ENCODE peak calls at places on chromosomes 4 and X, in four cellular contexts. U, V, J and R are unnamed samples.

GRCh38 chr4:2289311-2289954 is 27.5 kb upstream of the MXD4 start:
- DNase-seq in V (no peak), J (no peak), U (no peak), R (no peak)

GRCh38 chr4:15349426-15349825 is 78.4 kb upstream of the C1QTNF7 start:
- DNase-seq in V (no peak), J (no peak), U (no peak), R (no peak)

GRCh38 chrX:13219990-13220764 is 99.7 kb downstream of the ATXN3L start:
- DNase-seq in J (no peak), V (no peak), U (no peak), R (no peak)

GRCh38 chrX:38215141-38215540 is 5.5 kb downstream of the SRPX start:
- DNase-seq in V (peak; percentile 80), J (no peak), U (no peak), R (no peak)

GRCh38 chr4:43339435-43339834 is 446.9 kb downstream of the GRXCR1 start:
- DNase-seq in U (no peak), J (no peak), V (peak; percentile 60), R (no peak)

GRCh38 chrX:140040397-140040796 is 75.1 kb upstream of the CXorf66 start:
- DNase-seq in U (no peak), J (no peak), V (peak; percentile 79), R (no peak)

GRCh38 chr4:146347822-146348221 is 133.5 kb downstream of the REELD1 start:
- DNase-seq in V (no peak), U (no peak), J (no peak), R (no peak)

GRCh38 chr4:12633058-12633651 is 851.0 kb downstream of the RAB28 start:
- DNase-seq in J (peak; percentile 3), V (peak; percentile 50), U (peak; percentile 45), R (no peak)

GRCh38 chr4:13415068-13415785 is 68.9 kb downstream of the RAB28 start:
- DNase-seq in J (no peak), U (no peak), V (no peak), R (no peak)

GRCh38 chrX:98607739-98608138 is 1724.0 kb downstream of the RPA4 start:
- DNase-seq in J (no peak), V (no peak), U (no peak), R (no peak)

GRCh38 chr4:146335763-146336412 is 121.5 kb downstream of the REELD1 start:
- DNase-seq in V (peak; percentile 30), U (no peak), J (no peak), R (no peak)

GRCh38 chr4:145546556-145546955 is 64.9 kb downstream of the SMAD1 start:
- DNase-seq in U (no peak), J (no peak), V (no peak), R (no peak)

GRCh38 chrX:30620980-30621716 is 32.1 kb upstream of the GK start:
- DNase-seq in J (no peak), V (peak; percentile 79), U (no peak), R (no peak)

GRCh38 chr4:94516067-94516466 is 64.3 kb downstream of the PDLIM5 start:
- DNase-seq in U (no peak), J (no peak), V (peak; percentile 80), R (no peak)

GRCh38 chr4:146957252-146957651 is 11.6 kb upstream of the TTC29 start:
- DNase-seq in U (no peak), J (no peak), V (peak; percentile 99), R (no peak)

GRCh38 chr4:72817012-72817411 is 248.0 kb upstream of the ADAMTS3 start:
- DNase-seq in U (no peak), J (no peak), V (peak; percentile 34), R (no peak)

GRCh38 chr4:13276357-13276756 is 207.8 kb downstream of the RAB28 start:
- DNase-seq in J (no peak), U (no peak), V (no peak), R (no peak)

GRCh38 chrX:26922278-26922677 is 540.9 kb downstream of the PPP4R3C start:
- DNase-seq in V (no peak), J (no peak), U (no peak), R (no peak)

GRCh38 chr4:155008389-155008788 is 200.0 kb upstream of the NPY2R start:
- DNase-seq in J (no peak), U (no peak), V (peak; percentile 22), R (peak; percentile 0)

GRCh38 chr4:30719363-30720020 is 677 bp upstream of the PCDH7 start:
- DNase-seq in U (peak; percentile 18), J (peak; percentile 25), V (peak; percentile 77), R (no peak)

GRCh38 chr4:7403001-7403400 is 31.7 kb downstream of the PSAPL1 start:
- DNase-seq in J (no peak), U (no peak), V (no peak), R (no peak)

GRCh38 chr4:173252024-173252935 is 81.9 kb downstream of the HMGB2 start:
- DNase-seq in V (peak; percentile 95), U (peak; percentile 30), J (peak; percentile 6), R (no peak)

GRCh38 chr4:113636438-113636818 is 125.1 kb downstream of the CAMK2D start:
- DNase-seq in J (no peak), V (peak; percentile 7), U (peak; percentile 24), R (no peak)

GRCh38 chrX:123779908-123780396 is 47.1 kb upstream of the THOC2 start:
- DNase-seq in V (no peak), J (no peak), U (no peak), R (no peak)

GRCh38 chr4:72467633-72468032 is 101.4 kb downstream of the ADAMTS3 start:
- DNase-seq in V (no peak), J (no peak), U (no peak), R (no peak)

GRCh38 chrX:18032486-18033221 is 171.6 kb upstream of the RAI2 start:
- DNase-seq in J (no peak), V (no peak), U (no peak), R (no peak)